ENCODE peak calls at places on chromosome 3, in nine cellular contexts. M is T-helper 9 cell; Y is A172; V is central memory CD8-positive, alpha-beta T cell; C is NK-92 treated with Interleukin-12 subunit alpha and Interleukin-12 subunit beta, amount 100 ng/mL, for 24 hours; B is GM06990; H is activated CD4-positive, alpha-beta T cell treated with anti-CD3 and anti-CD28 coated beads, Interleukin-2, amount 50 U/mL, for 48 hours; S is IMR-90; J is stomach. R is an unnamed sample.

GRCh38 chr3:27758083-27758482 is 36.0 kb upstream of the EOMES start:
- DNase-seq in M (no peak), Y (peak), V (no peak), C (peak), B (no peak), H (peak), S (peak), J (no peak), R (no peak)

GRCh38 chr3:167166594-167167253 is 213.4 kb downstream of the ZBBX start:
- DNase-seq in M (no peak), Y (no peak), V (no peak), C (no peak), B (no peak), H (no peak), S (no peak), J (no peak), R (peak)

GRCh38 chr3:122389892-122390291 is 5.9 kb downstream of the FAM162A start:
- DNase-seq in M (no peak), Y (no peak), V (no peak), C (no peak), B (no peak), H (no peak), S (no peak), J (no peak), R (no peak)

GRCh38 chr3:73069187-73069586 is 7.7 kb downstream of the EBLN2 start:
- DNase-seq in M (no peak), Y (no peak), V (no peak), C (no peak), B (no peak), H (no peak), S (no peak), J (no peak), R (no peak)

GRCh38 chr3:73563896-73564582 is 60.7 kb downstream of the PDZRN3 start:
- DNase-seq in M (no peak), Y (no peak), V (no peak), C (no peak), B (no peak), H (no peak), S (peak), J (no peak), R (no peak)

GRCh38 chr3:114179575-114179974 is 723 bp upstream of the DRD3 start:
- DNase-seq in M (no peak), Y (peak), V (no peak), C (no peak), B (no peak), H (no peak), S (peak), J (no peak), R (no peak)

GRCh38 chr3:150130404-150131100 is 159.9 kb upstream of the PFN2 start:
- DNase-seq in M (no peak), Y (no peak), V (no peak), C (no peak), B (no peak), H (no peak), S (no peak), J (no peak), R (no peak)

GRCh38 chr3:52092291-52092660 is 35.9 kb upstream of the DUSP7 start:
- DNase-seq in M (no peak), Y (no peak), V (no peak), C (no peak), B (no peak), H (no peak), S (no peak), J (no peak), R (no peak)

GRCh38 chr3:119751423-119751822 is 30.5 kb upstream of the NR1I2 start:
- DNase-seq in M (no peak), Y (no peak), V (no peak), C (no peak), B (no peak), H (no peak), S (no peak), J (no peak), R (no peak)

GRCh38 chr3:16658004-16658932 is 53.0 kb upstream of the DAZL start:
- DNase-seq in M (no peak), Y (no peak), V (no peak), C (no peak), B (no peak), H (no peak), S (no peak), J (no peak), R (no peak)

GRCh38 chr3:5262507-5262906 is 75.0 kb downstream of the EDEM1 start:
- DNase-seq in M (no peak), Y (no peak), V (no peak), C (no peak), B (no peak), H (no peak), S (no peak), J (no peak), R (no peak)

GRCh38 chr3:108006901-108007331 is 83.9 kb downstream of the CD47 start:
- DNase-seq in M (no peak), Y (no peak), V (no peak), C (no peak), B (no peak), H (no peak), S (no peak), J (no peak), R (no peak)

GRCh38 chr3:40237892-40238571 is 71.5 kb upstream of the EIF1B start:
- DNase-seq in M (no peak), Y (peak), V (no peak), C (no peak), B (no peak), H (no peak), S (peak), J (no peak), R (no peak)

GRCh38 chr3:100268156-100268555 is 7.4 kb downstream of the TBC1D23 start:
- DNase-seq in M (no peak), Y (no peak), V (no peak), C (no peak), B (no peak), H (no peak), S (peak), J (no peak), R (no peak)

GRCh38 chr3:124032351-124032880 is 40.5 kb upstream of the ROPN1 start:
- DNase-seq in M (no peak), Y (peak), V (no peak), C (no peak), B (no peak), H (no peak), S (no peak), J (no peak), R (peak)

GRCh38 chr3:126155819-126156218 is 24.6 kb downstream of the ALDH1L1 start:
- DNase-seq in M (no peak), Y (no peak), V (no peak), C (no peak), B (no peak), H (no peak), S (no peak), J (no peak), R (no peak)

GRCh38 chr3:121482651-121483050 is 63.1 kb downstream of the POLQ start:
- DNase-seq in M (no peak), Y (peak), V (no peak), C (no peak), B (no peak), H (no peak), S (peak), J (no peak), R (no peak)

GRCh38 chr3:69033470-69033869 is 18.7 kb downstream of the TMF1 start:
- DNase-seq in M (no peak), Y (peak), V (no peak), C (no peak), B (no peak), H (no peak), S (peak), J (no peak), R (no peak)

GRCh38 chr3:42728056-42728455 is 25.5 kb upstream of the HHATL start:
- DNase-seq in M (no peak), Y (no peak), V (no peak), C (no peak), B (no peak), H (no peak), S (no peak), J (no peak), R (no peak)

GRCh38 chr3:193962986-193963683 is 172.8 kb upstream of the HES1 start:
- DNase-seq in M (no peak), Y (no peak), V (no peak), C (no peak), B (no peak), H (peak), S (no peak), J (no peak), R (no peak)

GRCh38 chr3:190629088-190629487 is 115.2 kb downstream of the IL1RAP start:
- DNase-seq in M (no peak), Y (no peak), V (no peak), C (no peak), B (no peak), H (no peak), S (no peak), J (no peak), R (no peak)

GRCh38 chr3:129555176-129555575 is 12.2 kb downstream of the H1-8 start:
- DNase-seq in M (no peak), Y (no peak), V (no peak), C (no peak), B (no peak), H (no peak), S (no peak), J (no peak), R (no peak)

GRCh38 chr3:188389711-188390346 is 235.9 kb downstream of the LPP start:
- DNase-seq in M (no peak), Y (no peak), V (no peak), C (no peak), B (peak), H (peak), S (no peak), J (no peak), R (no peak)

GRCh38 chr3:5017953-5018531 is 38.8 kb downstream of the BHLHE40 start:
- DNase-seq in M (no peak), Y (peak), V (no peak), C (no peak), B (no peak), H (no peak), S (no peak), J (peak), R (peak)

GRCh38 chr3:128753715-128754114 is 27.7 kb downstream of the RAB7A start:
- DNase-seq in M (no peak), Y (no peak), V (no peak), C (no peak), B (no peak), H (no peak), S (no peak), J (no peak), R (no peak)

GRCh38 chr3:146715176-146715575 is 110.0 kb upstream of the PLSCR5 start:
- DNase-seq in M (no peak), Y (peak), V (no peak), C (no peak), B (no peak), H (no peak), S (peak), J (no peak), R (no peak)

GRCh38 chr3:194381460-194381875 is 11.9 kb upstream of the LRRC15 start:
- DNase-seq in M (no peak), Y (peak), V (no peak), C (no peak), B (no peak), H (no peak), S (no peak), J (peak), R (no peak)

GRCh38 chr3:173938159-173938558 is 540.6 kb downstream of the NLGN1 start:
- DNase-seq in M (no peak), Y (peak), V (no peak), C (no peak), B (no peak), H (no peak), S (peak), J (no peak), R (no peak)

GRCh38 chr3:122665226-122665786 is 15.3 kb upstream of the PARP14 start:
- DNase-seq in M (no peak), Y (no peak), V (no peak), C (no peak), B (no peak), H (no peak), S (no peak), J (no peak), R (no peak)

GRCh38 chr3:13394363-13394762 is 25.8 kb downstream of the NUP210 start:
- DNase-seq in M (no peak), Y (no peak), V (no peak), C (no peak), B (no peak), H (no peak), S (no peak), J (no peak), R (no peak)

GRCh38 chr3:66322436-66322835 is 101.6 kb downstream of the SLC25A26 start:
- DNase-seq in M (no peak), Y (no peak), V (no peak), C (no peak), B (no peak), H (no peak), S (no peak), J (no peak), R (no peak)

GRCh38 chr3:58065700-58066167 is 57.5 kb downstream of the FLNB start:
- DNase-seq in M (no peak), Y (no peak), V (no peak), C (no peak), B (no peak), H (no peak), S (no peak), J (no peak), R (no peak)

GRCh38 chr3:37458162-37458895 is 283.9 kb upstream of the LRRFIP2 start:
- DNase-seq in M (no peak), Y (no peak), V (no peak), C (no peak), B (no peak), H (no peak), S (no peak), J (no peak), R (no peak)

GRCh38 chr3:72907851-72908620 is 20.2 kb downstream of the GXYLT2 start:
- DNase-seq in M (no peak), Y (peak), V (no peak), C (no peak), B (no peak), H (no peak), S (peak), J (no peak), R (no peak)

R was measured in sciatic nerve.